ENCODE peak calls at places on chromosomes 12 and 14, in seven cellular contexts. One of them, this sample, is unnamed.

GRCh38 chr12:65203376-65203775 is 34.0 kb downstream of the LEMD3 start:
- DNase-seq in IMR-90: no peak
- DNase-seq in H9: no peak
- DNase-seq in mesenchymal stem cell: no peak
- DNase-seq in mesendoderm: no peak
- DNase-seq in H1: no peak
- DNase-seq in trophoblast cell: no peak
- DNase-seq in this sample: no peak

GRCh38 chr14:39939023-39939422 is 506.8 kb upstream of the FBXO33 start:
- DNase-seq in H9: no peak
- DNase-seq in trophoblast cell: no peak
- DNase-seq in H1: no peak
- DNase-seq in mesenchymal stem cell: peak
- DNase-seq in IMR-90: no peak
- DNase-seq in mesendoderm: peak
- DNase-seq in this sample: no peak

GRCh38 chr14:104316121-104316722 is 177.8 kb downstream of the KIF26A start:
- DNase-seq in H9: no peak
- DNase-seq in IMR-90: no peak
- DNase-seq in trophoblast cell: no peak
- DNase-seq in H1: no peak
- DNase-seq in mesendoderm: no peak
- DNase-seq in mesenchymal stem cell: no peak
- DNase-seq in this sample: no peak

GRCh38 chr12:6970096-6970527 is 352 bp downstream of the PHB2 start:
- DNase-seq in mesenchymal stem cell: no peak
- DNase-seq in mesendoderm: peak
- DNase-seq in H9: no peak
- DNase-seq in trophoblast cell: peak
- DNase-seq in IMR-90: no peak
- DNase-seq in H1: no peak
- DNase-seq in this sample: no peak

GRCh38 chr14:105065280-105066228 is at the start of gene GPR132:
- DNase-seq in H9: peak
- DNase-seq in mesenchymal stem cell: no peak
- DNase-seq in IMR-90: no peak
- DNase-seq in mesendoderm: no peak
- DNase-seq in trophoblast cell: peak
- DNase-seq in H1: no peak
- DNase-seq in this sample: no peak

GRCh38 chr14:49768301-49769121 is 558 bp downstream of the KLHDC2 start:
- DNase-seq in mesendoderm: peak
- DNase-seq in IMR-90: peak
- DNase-seq in H1: peak
- DNase-seq in mesenchymal stem cell: peak
- DNase-seq in H9: peak
- DNase-seq in trophoblast cell: peak
- DNase-seq in this sample: peak

GRCh38 chr12:98698603-98699463 is 53.7 kb downstream of the APAF1 start:
- DNase-seq in H1: no peak
- DNase-seq in mesendoderm: peak
- DNase-seq in IMR-90: peak
- DNase-seq in mesenchymal stem cell: peak
- DNase-seq in trophoblast cell: peak
- DNase-seq in H9: no peak
- DNase-seq in this sample: peak

GRCh38 chr12:56947633-56948535 is 9.5 kb downstream of the RDH16 start:
- DNase-seq in H9: no peak
- DNase-seq in trophoblast cell: no peak
- DNase-seq in mesenchymal stem cell: no peak
- DNase-seq in mesendoderm: peak
- DNase-seq in H1: no peak
- DNase-seq in IMR-90: no peak
- DNase-seq in this sample: no peak

GRCh38 chr12:79083181-79083580 is 218.6 kb downstream of the SYT1 start:
- DNase-seq in H1: no peak
- DNase-seq in H9: no peak
- DNase-seq in IMR-90: peak
- DNase-seq in mesenchymal stem cell: no peak
- DNase-seq in trophoblast cell: no peak
- DNase-seq in mesendoderm: peak
- DNase-seq in this sample: no peak

GRCh38 chr14:92952497-92953298 is 29.7 kb downstream of the CHGA start:
- DNase-seq in H9: no peak
- DNase-seq in IMR-90: no peak
- DNase-seq in trophoblast cell: peak
- DNase-seq in H1: no peak
- DNase-seq in mesenchymal stem cell: no peak
- DNase-seq in mesendoderm: no peak
- DNase-seq in this sample: no peak

GRCh38 chr12:6426882-6427671 is 17.7 kb upstream of the CD27 start:
- DNase-seq in H9: no peak
- DNase-seq in mesenchymal stem cell: no peak
- DNase-seq in H1: no peak
- DNase-seq in mesendoderm: no peak
- DNase-seq in trophoblast cell: no peak
- DNase-seq in IMR-90: no peak
- DNase-seq in this sample: no peak

GRCh38 chr12:124159655-124160054 is 135.2 kb upstream of the RFLNA start:
- DNase-seq in H1: no peak
- DNase-seq in trophoblast cell: no peak
- DNase-seq in IMR-90: no peak
- DNase-seq in mesendoderm: no peak
- DNase-seq in H9: no peak
- DNase-seq in mesenchymal stem cell: no peak
- DNase-seq in this sample: no peak

GRCh38 chr14:31909977-31910376 is 167.1 kb upstream of the ARHGAP5 start:
- DNase-seq in mesendoderm: no peak
- DNase-seq in trophoblast cell: no peak
- DNase-seq in H1: no peak
- DNase-seq in mesenchymal stem cell: no peak
- DNase-seq in IMR-90: no peak
- DNase-seq in H9: no peak
- DNase-seq in this sample: no peak

GRCh38 chr14:104894331-104895206 is 29.5 kb downstream of the CEP170B start:
- DNase-seq in mesenchymal stem cell: no peak
- DNase-seq in mesendoderm: no peak
- DNase-seq in IMR-90: no peak
- DNase-seq in H1: no peak
- DNase-seq in trophoblast cell: peak
- DNase-seq in H9: no peak
- DNase-seq in this sample: no peak

GRCh38 chr12:79688376-79689040 is 2.3 kb downstream of the PAWR start:
- DNase-seq in IMR-90: no peak
- DNase-seq in H1: no peak
- DNase-seq in H9: no peak
- DNase-seq in mesenchymal stem cell: peak
- DNase-seq in mesendoderm: no peak
- DNase-seq in trophoblast cell: no peak
- DNase-seq in this sample: no peak

GRCh38 chr14:32370720-32371119 is 41.6 kb downstream of the AKAP6 start:
- DNase-seq in mesendoderm: no peak
- DNase-seq in H9: no peak
- DNase-seq in IMR-90: peak
- DNase-seq in mesenchymal stem cell: peak
- DNase-seq in trophoblast cell: no peak
- DNase-seq in H1: no peak
- DNase-seq in this sample: no peak

GRCh38 chr14:104818714-104819161 is 17.8 kb downstream of the ZBTB42 start:
- DNase-seq in trophoblast cell: no peak
- DNase-seq in H1: no peak
- DNase-seq in mesendoderm: no peak
- DNase-seq in mesenchymal stem cell: no peak
- DNase-seq in IMR-90: no peak
- DNase-seq in H9: no peak
- DNase-seq in this sample: no peak

GRCh38 chr12:114013601-114014345 is 47.6 kb upstream of the RBM19 start:
- DNase-seq in mesendoderm: peak
- DNase-seq in mesenchymal stem cell: no peak
- DNase-seq in H1: peak
- DNase-seq in IMR-90: peak
- DNase-seq in H9: peak
- DNase-seq in trophoblast cell: peak
- DNase-seq in this sample: peak

GRCh38 chr12:49415426-49416040 is 48.3 kb downstream of the SPATS2 start:
- DNase-seq in H1: no peak
- DNase-seq in IMR-90: no peak
- DNase-seq in trophoblast cell: peak
- DNase-seq in H9: no peak
- DNase-seq in mesendoderm: no peak
- DNase-seq in mesenchymal stem cell: no peak
- DNase-seq in this sample: no peak
- H3K23ac ChIP-seq in H1: no peak
- H3K23ac ChIP-seq in IMR-90: no peak
- H3K23ac ChIP-seq in trophoblast cell: no peak
- H3K23ac ChIP-seq in H9: no peak
- H3K23ac ChIP-seq in mesendoderm: no peak
- H3K23ac ChIP-seq in mesenchymal stem cell: no peak
- H3K23ac ChIP-seq in this sample: no peak

GRCh38 chr12:76187177-76187576 is 102.7 kb upstream of the NAP1L1 start:
- DNase-seq in IMR-90: no peak
- DNase-seq in H1: no peak
- DNase-seq in mesenchymal stem cell: no peak
- DNase-seq in H9: no peak
- DNase-seq in trophoblast cell: no peak
- DNase-seq in mesendoderm: no peak
- DNase-seq in this sample: no peak

GRCh38 chr12:76186507-76186906 is 102.0 kb upstream of the NAP1L1 start:
- DNase-seq in H9: no peak
- DNase-seq in H1: no peak
- DNase-seq in mesendoderm: no peak
- DNase-seq in IMR-90: peak
- DNase-seq in trophoblast cell: peak
- DNase-seq in mesenchymal stem cell: no peak
- DNase-seq in this sample: no peak

GRCh38 chr12:76192416-76192815 is 107.9 kb upstream of the NAP1L1 start:
- DNase-seq in H9: no peak
- DNase-seq in H1: no peak
- DNase-seq in trophoblast cell: no peak
- DNase-seq in mesendoderm: no peak
- DNase-seq in IMR-90: no peak
- DNase-seq in mesenchymal stem cell: no peak
- DNase-seq in this sample: no peak

GRCh38 chr12:76193961-76194360 is 109.5 kb upstream of the NAP1L1 start:
- DNase-seq in mesenchymal stem cell: no peak
- DNase-seq in H1: no peak
- DNase-seq in H9: no peak
- DNase-seq in IMR-90: no peak
- DNase-seq in mesendoderm: no peak
- DNase-seq in trophoblast cell: no peak
- DNase-seq in this sample: no peak

DNA sequence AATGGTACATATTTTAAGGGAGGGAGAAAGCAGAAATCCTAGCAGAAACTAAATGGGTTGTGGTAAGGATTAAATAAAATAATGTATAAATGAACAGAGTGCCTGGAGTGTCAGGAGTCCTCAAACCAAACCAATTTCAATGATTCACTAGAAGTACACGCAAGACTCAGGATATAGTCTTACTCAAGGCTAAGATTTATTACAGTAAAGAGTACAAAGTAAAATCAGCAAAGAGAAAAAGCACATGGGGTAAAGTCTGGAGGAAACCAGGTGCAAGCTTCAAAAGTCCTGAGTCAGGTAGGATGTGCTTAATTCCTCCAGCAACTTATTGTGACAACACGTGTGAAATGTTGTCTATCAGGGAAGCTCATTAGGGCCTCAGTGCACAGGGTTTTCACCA is 105.8 kb upstream of the NAP1L1 start:
- DNase-seq in H1: no peak
- DNase-seq in H9: no peak
- DNase-seq in IMR-90: no peak
- DNase-seq in mesendoderm: no peak
- DNase-seq in mesenchymal stem cell: no peak
- DNase-seq in trophoblast cell: no peak
- DNase-seq in this sample: no peak
- H3K23ac ChIP-seq in H1: no peak
- H3K23ac ChIP-seq in H9: no peak
- H3K23ac ChIP-seq in IMR-90: no peak
- H3K23ac ChIP-seq in mesendoderm: no peak
- H3K23ac ChIP-seq in mesenchymal stem cell: no peak
- H3K23ac ChIP-seq in trophoblast cell: no peak
- H3K23ac ChIP-seq in this sample: no peak

DNA sequence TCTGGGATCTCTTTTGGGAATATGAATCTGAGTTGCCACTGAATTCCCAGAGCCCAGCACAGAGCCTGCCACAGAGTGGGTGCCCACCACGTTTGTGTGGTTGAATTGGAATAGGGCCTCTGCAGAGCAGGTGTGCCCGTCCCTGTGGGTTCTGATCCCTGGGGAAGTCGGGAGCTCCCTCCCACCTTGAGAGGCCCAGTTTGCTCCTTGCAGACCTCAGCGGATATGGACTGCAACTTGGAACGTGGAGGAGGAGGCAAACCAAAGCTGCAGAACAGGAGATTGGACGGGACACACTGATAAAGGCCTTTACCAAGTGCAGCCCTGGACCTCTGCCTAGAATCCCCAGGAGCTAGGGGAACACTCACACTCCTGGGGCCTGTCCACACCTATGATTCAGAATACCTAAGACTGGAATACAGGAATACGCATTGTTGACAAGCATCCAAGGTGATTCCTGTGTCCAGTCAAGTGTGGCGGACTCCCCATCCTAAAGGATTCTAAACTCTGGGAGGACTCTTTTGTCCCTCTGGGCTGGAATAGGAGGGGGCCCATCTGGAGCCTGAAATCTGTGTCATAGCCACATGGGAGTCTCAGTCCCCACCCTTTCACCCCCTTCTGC is 2.4 kb downstream of the KRT76 start:
- DNase-seq in mesenchymal stem cell: no peak
- DNase-seq in H9: no peak
- DNase-seq in mesendoderm: no peak
- DNase-seq in IMR-90: no peak
- DNase-seq in H1: no peak
- DNase-seq in trophoblast cell: no peak
- DNase-seq in this sample: no peak
- H3K23ac ChIP-seq in mesenchymal stem cell: no peak
- H3K23ac ChIP-seq in H9: no peak
- H3K23ac ChIP-seq in mesendoderm: no peak
- H3K23ac ChIP-seq in IMR-90: no peak
- H3K23ac ChIP-seq in H1: no peak
- H3K23ac ChIP-seq in trophoblast cell: no peak
- H3K23ac ChIP-seq in this sample: no peak

DNA sequence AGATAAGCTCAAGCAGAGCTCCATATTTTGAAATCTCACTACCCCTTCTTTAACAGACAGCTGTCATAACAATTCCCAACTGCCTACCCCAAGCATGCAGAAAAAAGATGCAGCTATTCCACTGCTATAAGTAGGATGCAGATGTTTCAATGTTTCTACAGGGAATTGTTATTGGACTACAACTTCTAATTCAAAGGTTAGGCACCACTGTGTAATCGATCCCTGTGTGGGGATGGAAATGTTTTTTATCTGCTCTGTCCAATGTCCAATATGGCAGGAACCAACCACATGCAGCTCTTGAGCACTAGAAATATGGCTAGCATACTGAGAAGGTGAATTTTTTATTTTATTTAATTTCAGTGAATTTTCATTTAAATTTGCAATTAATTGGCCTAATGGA is 208.6 kb downstream of the SLC2A13 start:
- DNase-seq in mesendoderm: no peak
- DNase-seq in IMR-90: no peak
- DNase-seq in mesenchymal stem cell: no peak
- DNase-seq in trophoblast cell: no peak
- DNase-seq in H1: no peak
- DNase-seq in H9: no peak
- DNase-seq in this sample: no peak
- H3K23ac ChIP-seq in mesendoderm: no peak
- H3K23ac ChIP-seq in IMR-90: no peak
- H3K23ac ChIP-seq in mesenchymal stem cell: no peak
- H3K23ac ChIP-seq in trophoblast cell: no peak
- H3K23ac ChIP-seq in H1: no peak
- H3K23ac ChIP-seq in H9: no peak
- H3K23ac ChIP-seq in this sample: no peak

GRCh38 chr12:118571730-118572129 is 195.4 kb downstream of the SUDS3 start:
- DNase-seq in H9: no peak
- DNase-seq in mesenchymal stem cell: no peak
- DNase-seq in IMR-90: no peak
- DNase-seq in trophoblast cell: no peak
- DNase-seq in mesendoderm: no peak
- DNase-seq in H1: no peak
- DNase-seq in this sample: no peak
- H3K23ac ChIP-seq in H9: no peak
- H3K23ac ChIP-seq in mesenchymal stem cell: no peak
- H3K23ac ChIP-seq in IMR-90: no peak
- H3K23ac ChIP-seq in trophoblast cell: no peak
- H3K23ac ChIP-seq in mesendoderm: no peak
- H3K23ac ChIP-seq in H1: no peak
- H3K23ac ChIP-seq in this sample: no peak

This sample was measured in neuronal stem cell.